ENCODE peak calls at places on chromosomes 13 and 19, in seven cellular contexts. U is lung, A is ascending aorta, V is cardiac muscle cell, Y is A549, J is mesenchymal stem cell, I is SJSA1. R is an unnamed sample. For H3K4me1, the result is how much of the 10 kb centered on the place peaks cover.

GRCh38 chr13:111555906-111556305 is 235.5 kb downstream of the TEX29 start:
- DNase-seq in U (no peak), V (no peak), I (no peak), J (no peak), Y (no peak), A (no peak), R (no peak)

GRCh38 chr13:106373304-106373988 is 162.0 kb downstream of the EFNB2 start:
- DNase-seq in U (no peak), V (no peak), J (peak), Y (no peak), I (no peak), A (no peak), R (no peak)

GRCh38 chr13:77853701-77854100 is 64.9 kb downstream of the EDNRB start:
- DNase-seq in U (no peak), Y (no peak), V (no peak), I (no peak), J (no peak), A (no peak), R (peak)

GRCh38 chr13:20395061-20395916 is 130.4 kb downstream of the CRYL1 start:
- DNase-seq in I (no peak), V (no peak), A (no peak), U (no peak), Y (no peak), J (no peak), R (no peak)

GRCh38 chr13:80716610-80717081 is 375.7 kb upstream of the SPRY2 start:
- DNase-seq in U (peak), A (no peak), J (peak), V (peak), Y (no peak), I (peak), R (peak)

GRCh38 chr19:31013391-31013975 is 335.8 kb downstream of the TSHZ3 start:
- DNase-seq in J (no peak), Y (no peak), V (no peak), I (no peak), A (no peak), U (no peak), R (no peak)

GRCh38 chr19:2462635-2463421 is 6.1 kb upstream of the LMNB2 start:
- DNase-seq in J (peak), U (peak), I (peak), V (peak), A (no peak), Y (no peak), R (peak)

GRCh38 chr19:11339254-11340098 is at the start of gene RAB3D:
- DNase-seq in A (peak), Y (peak), J (peak), U (peak), V (peak), I (no peak), R (peak)

GRCh38 chr19:56683119-56683518 is 11.6 kb upstream of the ZNF835 start:
- DNase-seq in Y (no peak), V (no peak), I (no peak), A (no peak), J (no peak), U (no peak), R (no peak)
- H3K4me3 ChIP-seq in Y (no peak), V (no peak), I (no peak), A (no peak), J (no peak), U (no peak), R (no peak)

DNA sequence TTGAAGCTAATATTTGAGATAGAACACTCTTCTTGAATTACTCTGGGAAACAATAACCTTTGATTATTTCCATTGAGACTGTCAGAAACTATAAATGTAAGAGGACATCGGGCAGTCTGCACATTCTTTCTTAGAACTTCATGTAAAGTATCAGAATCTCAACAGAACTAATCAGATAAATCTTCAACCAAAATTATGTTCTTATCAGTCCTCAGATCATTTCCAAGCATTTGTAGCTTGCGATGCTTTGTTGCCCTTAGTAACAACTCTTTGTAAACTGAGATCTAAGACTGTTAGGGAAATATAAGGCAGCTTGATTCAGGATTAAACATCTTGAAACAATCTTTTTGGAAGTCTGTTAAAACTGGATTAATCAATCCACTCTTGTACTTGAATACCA is 70.3 kb downstream of the FNDC3A start:
- DNase-seq in Y (no peak), J (no peak), V (no peak), U (no peak), A (no peak), I (no peak), R (no peak)
- H3K4me1 ChIP-seq in Y (under half), J (under half), V (under half), U (under half), A (under half), I (under half), R (under half)

GRCh38 chr19:47256688-47257410 is 524 bp downstream of the CCDC9 start:
- DNase-seq in A (peak), J (peak), I (peak), Y (peak), U (peak), V (peak), R (peak)

GRCh38 chr19:47257411-47258169 is 1.3 kb downstream of the CCDC9 start:
- DNase-seq in J (no peak), A (no peak), I (no peak), U (no peak), Y (no peak), V (no peak), R (no peak)

GRCh38 chr19:47260476-47260875 is 4.2 kb downstream of the CCDC9 start:
- DNase-seq in I (no peak), V (no peak), A (no peak), J (no peak), Y (no peak), U (no peak), R (no peak)

GRCh38 chr19:47258895-47259555 is 2.7 kb downstream of the CCDC9 start:
- DNase-seq in Y (no peak), J (no peak), A (no peak), V (no peak), I (no peak), U (no peak), R (no peak)

GRCh38 chr19:47258434-47258833 is 2.1 kb downstream of the CCDC9 start:
- DNase-seq in A (no peak), Y (no peak), V (no peak), J (no peak), U (no peak), I (no peak), R (no peak)
- H3K4me3 ChIP-seq in A (peak), Y (peak), V (no peak), J (no peak), U (no peak), I (peak), R (no peak)

GRCh38 chr13:26047040-26047439 is 4.8 kb downstream of the SHISA2 start:
- DNase-seq in Y (no peak), V (no peak), A (no peak), J (no peak), U (no peak), I (no peak), R (no peak)
- H3K4me1 ChIP-seq in Y (under half), V (under half), A (under half), J (under half), U (under half), I (under half), R (under half)

DNA sequence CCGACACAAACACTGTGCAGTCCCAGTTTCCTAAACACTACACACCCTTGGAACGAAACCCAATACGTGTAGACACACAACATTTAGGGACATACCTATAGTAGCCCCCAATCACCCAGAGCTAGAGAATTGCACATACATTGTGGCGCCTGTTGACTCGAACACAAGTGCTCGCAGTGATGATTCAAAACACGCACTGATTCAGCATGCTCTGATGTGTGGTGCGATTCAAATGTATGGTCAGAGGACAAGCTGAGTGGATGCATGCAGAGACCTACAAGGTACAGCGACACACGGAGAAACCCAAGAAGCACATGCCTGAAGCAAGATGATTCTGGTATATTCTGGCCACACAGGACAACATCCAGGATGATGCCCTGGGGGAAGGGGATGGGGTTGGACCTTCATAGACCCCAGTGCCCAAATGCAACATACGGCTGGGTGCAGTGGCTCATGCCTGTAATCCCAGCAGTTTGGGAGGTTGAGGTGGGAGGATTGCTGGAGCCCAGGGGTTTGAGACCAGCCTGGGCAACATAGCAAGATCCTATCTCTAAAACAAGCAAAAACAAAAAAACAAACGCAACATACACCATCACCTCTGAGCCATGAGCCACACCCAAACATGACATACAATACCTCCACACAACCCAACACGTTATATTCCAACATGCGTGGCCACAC is 997 bp upstream of the KCNN4 start:
- DNase-seq in U (no peak), V (no peak), A (no peak), Y (no peak), J (no peak), I (no peak), R (no peak)
- H3K4me3 ChIP-seq in U (no peak), V (no peak), A (no peak), Y (no peak), J (no peak), I (no peak), R (no peak)

GRCh38 chr13:66703597-66703996 is 526.5 kb downstream of the PCDH9 start:
- DNase-seq in I (no peak), A (no peak), Y (no peak), U (no peak), V (no peak), J (no peak), R (no peak)
- H3K4me1 ChIP-seq in I (under half), A (under half), Y (under half), U (under half), V (under half), J (under half), R (under half)

GRCh38 chr13:41232715-41233114 is 30.7 kb downstream of the MTRF1 start:
- DNase-seq in A (no peak), V (no peak), U (no peak), I (no peak), J (no peak), Y (no peak), R (no peak)
- H3K4me3 ChIP-seq in A (no peak), V (no peak), U (no peak), I (no peak), J (no peak), Y (no peak), R (no peak)

DNA sequence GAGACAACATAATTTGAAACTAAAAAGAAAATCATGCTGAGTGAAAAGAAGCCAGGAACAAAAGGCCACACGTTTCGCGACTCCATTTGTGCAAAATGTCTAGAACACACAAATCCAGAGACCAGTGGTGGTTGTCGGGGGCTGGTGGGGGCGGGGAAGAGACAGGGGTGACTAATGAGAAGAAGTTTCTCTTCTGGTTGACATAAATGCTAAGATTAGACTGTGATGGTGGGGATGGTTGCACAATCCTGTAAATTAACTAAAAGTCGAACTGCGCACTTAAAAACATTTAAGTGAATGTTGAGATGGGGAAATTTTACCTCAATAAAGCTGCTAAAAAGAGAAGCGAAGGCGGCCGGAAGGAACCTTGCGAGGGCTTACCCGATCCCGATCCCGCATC is 7.1 kb downstream of the AKAP8 start:
- DNase-seq in U (no peak), A (no peak), V (no peak), I (no peak), Y (no peak), J (peak), R (no peak)
- H3K4me1 ChIP-seq in U (under half), A (under half), V (under half), I (under half), Y (under half), J (under half), R (under half)

GRCh38 chr19:7679771-7680605 is 645 bp upstream of the TRAPPC5 start:
- DNase-seq in V (no peak), A (no peak), J (no peak), Y (no peak), I (no peak), U (no peak), R (no peak)
- H3K4me3 ChIP-seq in V (peak), A (peak), J (peak), Y (peak), I (peak), U (no peak), R (peak)

GRCh38 chr19:19468424-19469050 is 46.8 kb downstream of the TSSK6 start:
- DNase-seq in A (no peak), Y (no peak), I (peak), J (peak), V (no peak), U (no peak), R (no peak)
- H3K4me1 ChIP-seq in A (under half), Y (under half), I (under half), J (under half), V (under half), U (under half), R (under half)